ENCODE peak calls at places on chromosomes 3 and 15, in eight cellular contexts. A is esophagus squamous epithelium, V is suprapubic skin, Z is heart left ventricle, U is H1, C is body of pancreas, H is uterus, D is IMR-90. L is an unnamed sample.

GRCh38 chr15:62165793-62166380 is 802 bp upstream of the C2CD4B start:
- DNase-seq in A (no peak), V (no peak), Z (peak), U (no peak), C (peak), H (no peak), D (no peak), L (no peak)

GRCh38 chr3:160830792-160831191 is 74.8 kb downstream of the PPM1L start:
- DNase-seq in A (no peak), V (no peak), Z (no peak), U (no peak), C (no peak), H (no peak), D (no peak), L (no peak)

GRCh38 chr3:46284981-46285683 is 42.9 kb downstream of the CCR3 start:
- DNase-seq in A (no peak), V (no peak), Z (peak), U (no peak), C (no peak), H (no peak), D (no peak), L (no peak)

GRCh38 chr3:27216955-27217552 is 152.1 kb downstream of the NEK10 start:
- DNase-seq in A (no peak), V (no peak), Z (no peak), U (no peak), C (no peak), H (no peak), D (peak), L (no peak)

GRCh38 chr3:124832782-124833709 is 54.1 kb downstream of the ITGB5 start:
- DNase-seq in A (no peak), V (no peak), Z (no peak), U (no peak), C (no peak), H (no peak), D (peak), L (no peak)

GRCh38 chr3:45943207-45943846 is at the start of gene CXCR6:
- DNase-seq in A (no peak), V (no peak), Z (no peak), U (no peak), C (no peak), H (no peak), D (peak), L (no peak)

GRCh38 chr3:185586644-185586964 is 509 bp downstream of the SENP2 start:
- DNase-seq in A (no peak), V (no peak), Z (no peak), U (no peak), C (no peak), H (no peak), D (no peak), L (no peak)

GRCh38 chr15:93088200-93088980 is 621 bp downstream of the RGMA start:
- DNase-seq in A (no peak), V (no peak), Z (peak), U (peak), C (peak), H (peak), D (no peak), L (no peak)

GRCh38 chr3:63351159-63352007 is 73.3 kb downstream of the SYNPR start:
- DNase-seq in A (no peak), V (no peak), Z (no peak), U (no peak), C (no peak), H (no peak), D (peak), L (peak)

GRCh38 chr3:39592306-39592705 is 124.8 kb downstream of the MOBP start:
- DNase-seq in A (no peak), V (no peak), Z (no peak), U (no peak), C (no peak), H (no peak), D (no peak), L (no peak)

GRCh38 chr15:63250312-63250965 is 27.0 kb upstream of the APH1B start:
- DNase-seq in A (no peak), V (no peak), Z (no peak), U (no peak), C (no peak), H (no peak), D (peak), L (peak)

GRCh38 chr3:8845641-8846040 is 76.2 kb upstream of the OXTR start:
- DNase-seq in A (no peak), V (no peak), Z (no peak), U (no peak), C (no peak), H (no peak), D (peak), L (peak)

GRCh38 chr15:65303687-65304392 is 637 bp upstream of the RNU5B-1 start:
- DNase-seq in A (no peak), V (peak), Z (peak), U (no peak), C (peak), H (peak), D (peak), L (no peak)

GRCh38 chr3:148087601-148088371 is 609.9 kb upstream of the AGTR1 start:
- DNase-seq in A (no peak), V (no peak), Z (no peak), U (no peak), C (no peak), H (no peak), D (no peak), L (no peak)

GRCh38 chr3:43059456-43059855 is 46.4 kb downstream of the POMGNT2 start:
- DNase-seq in A (no peak), V (no peak), Z (no peak), U (no peak), C (no peak), H (no peak), D (no peak), L (no peak)

GRCh38 chr3:169998668-169999131 is 32.1 kb downstream of the SEC62 start:
- DNase-seq in A (no peak), V (no peak), Z (no peak), U (no peak), C (no peak), H (no peak), D (peak), L (no peak)

GRCh38 chr3:42442640-42443039 is 32.2 kb upstream of the LYZL4 start:
- DNase-seq in A (no peak), V (no peak), Z (no peak), U (no peak), C (no peak), H (no peak), D (no peak), L (no peak)

GRCh38 chr15:101320501-101321052 is 25.5 kb upstream of the SNRPA1 start:
- DNase-seq in A (no peak), V (no peak), Z (peak), U (peak), C (no peak), H (no peak), D (peak), L (no peak)

GRCh38 chr3:125613204-125613603 is 17.9 kb upstream of the OSBPL11 start:
- DNase-seq in A (no peak), V (no peak), Z (no peak), U (no peak), C (no peak), H (no peak), D (no peak), L (no peak)

GRCh38 chr15:63110428-63111026 is 11.1 kb upstream of the LACTB start:
- DNase-seq in A (no peak), V (no peak), Z (no peak), U (peak), C (no peak), H (no peak), D (peak), L (no peak)

GRCh38 chr3:78221796-78222195 is 1181.9 kb downstream of the ROBO2 start:
- DNase-seq in A (no peak), V (no peak), Z (no peak), U (no peak), C (no peak), H (no peak), D (peak), L (no peak)

GRCh38 chr3:53140575-53141467 is 10.6 kb upstream of the RFT1 start:
- DNase-seq in A (no peak), V (no peak), Z (no peak), U (no peak), C (no peak), H (no peak), D (peak), L (no peak)

GRCh38 chr3:186381424-186382216 is 19.6 kb upstream of the DGKG start:
- DNase-seq in A (no peak), V (no peak), Z (no peak), U (no peak), C (no peak), H (no peak), D (no peak), L (no peak)

GRCh38 chr3:12984023-12984823 is 89.0 kb downstream of the IQSEC1 start:
- DNase-seq in A (no peak), V (peak), Z (peak), U (peak), C (peak), H (peak), D (peak), L (peak)

GRCh38 chr3:81823882-81824395 is 62.5 kb upstream of the GBE1 start:
- DNase-seq in A (no peak), V (no peak), Z (no peak), U (no peak), C (no peak), H (no peak), D (no peak), L (no peak)

GRCh38 chr3:15815696-15816095 is 17.9 kb upstream of the ANKRD28 start:
- DNase-seq in A (no peak), V (no peak), Z (no peak), U (no peak), C (no peak), H (no peak), D (peak), L (no peak)

GRCh38 chr15:75217012-75217411 is 15.3 kb downstream of the C15orf39 start:
- DNase-seq in A (no peak), V (no peak), Z (no peak), U (no peak), C (no peak), H (no peak), D (no peak), L (no peak)

GRCh38 chr3:40925228-40925627 is 274.1 kb upstream of the CTNNB1 start:
- DNase-seq in A (no peak), V (no peak), Z (no peak), U (no peak), C (no peak), H (no peak), D (no peak), L (no peak)

GRCh38 chr3:45942051-45942825 is 1.0 kb upstream of the CXCR6 start:
- DNase-seq in A (no peak), V (no peak), Z (no peak), U (no peak), C (peak), H (no peak), D (no peak), L (no peak)

GRCh38 chr3:141242722-141243092 is 11.1 kb downstream of the PXYLP1 start:
- DNase-seq in A (no peak), V (no peak), Z (no peak), U (no peak), C (no peak), H (no peak), D (no peak), L (no peak)

GRCh38 chr3:30980993-30981392 is 86.5 kb upstream of the GADL1 start:
- DNase-seq in A (no peak), V (no peak), Z (no peak), U (no peak), C (no peak), H (no peak), D (no peak), L (no peak)

GRCh38 chr3:55285156-55285555 is 201.9 kb downstream of the WNT5A start:
- DNase-seq in A (no peak), V (no peak), Z (no peak), U (no peak), C (no peak), H (no peak), D (peak), L (no peak)

GRCh38 chr3:29488922-29489321 is 208.1 kb downstream of the RBMS3 start:
- DNase-seq in A (no peak), V (no peak), Z (no peak), U (no peak), C (no peak), H (no peak), D (peak), L (no peak)

GRCh38 chr3:52779011-52779410 is 1.6 kb downstream of the ITIH1 start:
- DNase-seq in A (no peak), V (no peak), Z (no peak), U (no peak), C (no peak), H (no peak), D (no peak), L (no peak)

GRCh38 chr3:133996996-133997395 is 32.7 kb downstream of the SLCO2A1 start:
- DNase-seq in A (no peak), V (no peak), Z (no peak), U (no peak), C (no peak), H (no peak), D (no peak), L (no peak)

GRCh38 chr3:129556358-129556695 is 13.4 kb downstream of the H1-8 start:
- DNase-seq in A (no peak), V (no peak), Z (no peak), U (no peak), C (no peak), H (no peak), D (no peak), L (no peak)

GRCh38 chr3:33113772-33114621 is at the start of gene CRTAP:
- DNase-seq in A (peak), V (peak), Z (peak), U (peak), C (peak), H (peak), D (peak), L (peak)
- TF ChIP-seq POLR2A in A (no peak), V (no peak), Z (peak), U (peak), C (peak), H (peak), D (no peak), L (peak)

GRCh38 chr15:66497502-66498455 is at the start of gene SNAPC5:
- DNase-seq in A (peak), V (peak), Z (peak), U (peak), C (peak), H (peak), D (peak), L (peak)
- TF ChIP-seq POLR2A in A (peak), V (no peak), Z (peak), U (peak), C (peak), H (peak), D (peak), L (peak)

GRCh38 chr15:81645470-81645869 is 271.5 kb upstream of the TMC3 start:
- DNase-seq in A (no peak), V (no peak), Z (no peak), U (no peak), C (no peak), H (no peak), D (no peak), L (no peak)
- TF ChIP-seq POLR2A in A (no peak), V (no peak), Z (no peak), U (no peak), C (no peak), H (no peak), D (no peak), L (no peak)

GRCh38 chr3:112415390-112415789 is 82.4 kb downstream of the CD200 start:
- DNase-seq in A (no peak), V (no peak), Z (no peak), U (no peak), C (no peak), H (no peak), D (no peak), L (no peak)

GRCh38 chr3:112413074-112413473 is 80.1 kb downstream of the CD200 start:
- DNase-seq in A (no peak), V (no peak), Z (no peak), U (no peak), C (no peak), H (no peak), D (no peak), L (no peak)

GRCh38 chr3:112417696-112418318 is 81.5 kb downstream of the BTLA start:
- DNase-seq in A (no peak), V (no peak), Z (no peak), U (no peak), C (no peak), H (no peak), D (no peak), L (no peak)

GRCh38 chr3:112413722-112414121 is 80.8 kb downstream of the CD200 start:
- DNase-seq in A (no peak), V (no peak), Z (no peak), U (no peak), C (no peak), H (no peak), D (no peak), L (no peak)

DNA sequence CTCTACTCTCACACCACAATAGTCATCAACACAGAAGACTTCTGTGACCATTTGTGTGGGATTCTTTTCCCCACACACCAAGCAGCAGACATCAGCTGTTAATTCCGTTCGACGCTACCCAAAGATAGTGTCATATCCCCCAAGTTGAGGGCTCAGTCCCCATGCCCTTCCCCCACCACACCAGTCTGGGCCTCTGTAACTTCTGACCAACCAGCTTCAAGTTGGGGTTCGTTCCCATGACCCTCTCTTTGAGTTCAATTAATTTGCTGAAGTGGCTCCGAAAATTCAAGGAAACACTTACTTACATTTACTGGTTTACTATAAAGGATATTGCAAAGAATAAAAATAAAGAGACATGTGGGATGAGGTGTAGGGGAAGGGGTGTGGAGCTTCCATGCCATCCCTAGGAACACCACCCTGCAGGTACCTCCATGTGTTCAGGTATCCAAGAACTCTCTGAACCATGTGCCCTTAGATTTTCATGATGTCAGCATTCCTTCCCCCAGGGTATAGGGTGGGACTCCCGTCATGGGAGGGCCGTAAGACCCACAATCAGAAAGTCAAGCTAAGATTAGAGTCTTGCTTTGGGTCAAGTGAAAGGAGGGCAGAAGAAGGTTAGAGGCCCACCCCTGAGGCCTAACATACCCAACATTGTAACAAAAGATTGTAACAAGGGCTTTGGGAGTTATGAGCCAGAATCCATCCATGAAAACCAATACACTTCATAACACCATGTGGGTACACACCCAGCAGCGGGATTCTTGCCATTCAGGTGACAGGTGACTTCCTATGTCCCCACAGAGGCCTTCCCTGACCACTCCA is 82.7 kb downstream of the BTLA start:
- DNase-seq in A (no peak), V (no peak), Z (no peak), U (no peak), C (no peak), H (no peak), D (no peak), L (no peak)
- TF ChIP-seq POLR2A in A (no peak), V (no peak), Z (no peak), U (peak), C (no peak), H (no peak), D (no peak), L (no peak)

DNA sequence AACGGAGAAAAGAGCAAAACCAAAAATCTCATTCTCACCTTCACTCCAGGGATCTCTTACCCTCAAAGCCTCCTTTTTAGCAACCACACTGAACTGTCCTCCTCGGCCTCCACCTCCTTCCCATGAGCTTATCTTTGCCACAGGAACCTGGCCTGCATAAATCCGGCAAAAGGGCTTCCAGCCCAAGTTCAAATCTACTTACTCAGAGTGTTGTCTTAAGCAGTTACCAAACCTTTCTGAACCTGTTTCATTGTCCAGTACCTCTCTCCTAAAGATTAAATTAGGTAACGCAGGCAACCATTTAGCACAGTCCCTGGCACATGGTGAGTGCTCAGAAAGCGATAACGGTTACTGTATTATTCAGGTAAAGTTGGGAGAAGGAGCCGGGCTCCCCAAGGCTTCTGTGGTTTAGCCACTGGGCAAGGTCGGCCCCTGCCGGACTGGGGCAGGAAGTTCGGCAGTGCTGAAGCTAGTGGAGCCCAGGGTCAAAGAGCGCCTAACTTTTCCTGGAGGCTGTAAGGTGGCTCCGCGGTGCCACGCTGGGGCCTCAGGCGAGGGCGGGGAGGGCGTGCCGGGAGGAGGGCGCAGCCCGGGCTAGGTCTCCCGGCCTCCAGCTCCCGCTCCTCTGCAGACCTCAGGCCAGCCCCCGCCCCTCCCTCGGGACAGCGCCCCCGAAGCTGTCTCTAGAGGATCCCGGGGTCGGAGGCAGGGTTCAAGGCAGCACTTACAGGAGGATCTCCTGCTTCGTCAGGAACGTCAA is 620 bp downstream of the CIB1 start:
- DNase-seq in A (peak), V (peak), Z (peak), U (peak), C (peak), H (no peak), D (peak), L (peak)
- TF ChIP-seq POLR2A in A (no peak), V (no peak), Z (no peak), U (no peak), C (no peak), H (no peak), D (no peak), L (no peak)

L was measured in H54.